ENCODE peak calls at places on chromosomes 12 and 14, in nine cellular contexts. P is CD4-positive, alpha-beta T cell; T is GM19239; L is nucleus accumbens; Z is NCI-H510A; C is MM.1S; X is NCI-H1436; G is fibroblast of mammary gland; Q is tibial artery. E is an unnamed sample.
A peak's percentile ranks its signal among the peaks of the same experiment; 100 is the strongest.

GRCh38 chr14:30994681-30995620 is 30.5 kb upstream of the AP4S1 start:
- DNase-seq in Q (no peak), X (no peak), L (no peak), G (peak; percentile 41), P (no peak), T (no peak), C (no peak), Z (no peak), E (no peak)

GRCh38 chr14:38554046-38554445 is 298.2 kb upstream of the CLEC14A start:
- DNase-seq in Z (no peak), X (no peak), T (no peak), G (peak; percentile 5), C (no peak), L (no peak), P (no peak), Q (no peak), E (no peak)

GRCh38 chr12:65430571-65431306 is 152.3 kb downstream of the MSRB3 start:
- DNase-seq in L (no peak), X (no peak), C (no peak), P (no peak), G (peak; percentile 51), Z (no peak), T (no peak), Q (no peak), E (no peak)

GRCh38 chr12:19234991-19235876 is 105.7 kb downstream of the PLEKHA5 start:
- DNase-seq in C (no peak), Z (no peak), P (no peak), X (no peak), G (peak; percentile 62), T (no peak), Q (no peak), L (no peak), E (no peak)

GRCh38 chr12:50647479-50647878 is 116.4 kb upstream of the ATF1 start:
- DNase-seq in T (no peak), Q (no peak), X (no peak), G (peak; percentile 11), L (no peak), Z (no peak), C (no peak), P (no peak), E (no peak)

GRCh38 chr14:102605026-102605425 is 12.6 kb downstream of the RCOR1 start:
- DNase-seq in Z (no peak), T (no peak), C (no peak), L (no peak), G (no peak), X (no peak), Q (no peak), P (no peak), E (no peak)

GRCh38 chr12:106331594-106331993 is 26.0 kb upstream of the POLR3B start:
- DNase-seq in G (no peak), C (no peak), T (no peak), L (no peak), P (no peak), Z (no peak), Q (no peak), X (peak; percentile 21), E (no peak)

GRCh38 chr12:106093246-106093645 is 45.5 kb downstream of the NUAK1 start:
- DNase-seq in Q (no peak), X (no peak), G (no peak), T (no peak), P (no peak), L (no peak), C (no peak), Z (no peak), E (no peak)

GRCh38 chr12:52667509-52667908 is 12.7 kb downstream of the KRT1 start:
- DNase-seq in P (no peak), C (no peak), X (no peak), Q (no peak), T (no peak), Z (no peak), G (no peak), L (no peak), E (no peak)

E was measured in SHP77 treated with DMSO at 0.1 percent for 48 hours.